ENCODE peak calls at places on chromosomes 11 and 22, in five cellular contexts. One of them, this sample, is unnamed.

GRCh38 chr22:28034760-28035401 is 115.8 kb upstream of the PITPNB start:
- DNase-seq in right cardiac atrium: peak; percentile 88
- DNase-seq in tibial artery: peak; percentile 85
- DNase-seq in aorta: peak; percentile 78
- DNase-seq in lung: peak; percentile 65
- DNase-seq in this sample: peak; percentile 84

GRCh38 chr11:100677796-100678195 is 9.3 kb upstream of the ARHGAP42 start:
- DNase-seq in right cardiac atrium: no peak
- DNase-seq in tibial artery: no peak
- DNase-seq in aorta: no peak
- DNase-seq in lung: no peak
- DNase-seq in this sample: no peak

GRCh38 chr11:33988586-33989370 is 62.8 kb upstream of the CAPRIN1 start:
- DNase-seq in right cardiac atrium: no peak
- DNase-seq in tibial artery: no peak
- DNase-seq in aorta: no peak
- DNase-seq in lung: no peak
- DNase-seq in this sample: no peak

GRCh38 chr11:121443688-121444275 is 8.3 kb upstream of the SORL1 start:
- DNase-seq in right cardiac atrium: no peak
- DNase-seq in tibial artery: no peak
- DNase-seq in aorta: no peak
- DNase-seq in lung: no peak
- DNase-seq in this sample: no peak

GRCh38 chr11:2698386-2699184 is 1.2 kb downstream of the KCNQ1OT1 start:
- DNase-seq in right cardiac atrium: no peak
- DNase-seq in tibial artery: peak; percentile 14
- DNase-seq in aorta: no peak
- DNase-seq in lung: no peak
- DNase-seq in this sample: peak; percentile 5

GRCh38 chr11:41309716-41310115 is 149.7 kb downstream of the LRRC4C start:
- DNase-seq in right cardiac atrium: no peak
- DNase-seq in tibial artery: no peak
- DNase-seq in aorta: no peak
- DNase-seq in lung: no peak
- DNase-seq in this sample: no peak

GRCh38 chr11:11467278-11467677 is 114.2 kb upstream of the CSNK2A3 start:
- DNase-seq in right cardiac atrium: no peak
- DNase-seq in tibial artery: no peak
- DNase-seq in aorta: no peak
- DNase-seq in lung: no peak
- DNase-seq in this sample: no peak

GRCh38 chr11:64918056-64918455 is 1.0 kb upstream of the ATG2A start:
- DNase-seq in right cardiac atrium: no peak
- DNase-seq in tibial artery: no peak
- DNase-seq in aorta: no peak
- DNase-seq in lung: no peak
- DNase-seq in this sample: no peak

GRCh38 chr11:14974021-14974698 is 2.0 kb upstream of the CALCA start:
- DNase-seq in right cardiac atrium: no peak
- DNase-seq in tibial artery: no peak
- DNase-seq in aorta: peak; percentile 70
- DNase-seq in lung: no peak
- DNase-seq in this sample: no peak

GRCh38 chr11:66333896-66334604 is 2.2 kb downstream of the RIN1 start:
- DNase-seq in right cardiac atrium: peak; percentile 9
- DNase-seq in tibial artery: peak; percentile 13
- DNase-seq in aorta: peak; percentile 44
- DNase-seq in lung: no peak
- DNase-seq in this sample: no peak

GRCh38 chr11:1336836-1337646 is 27.6 kb upstream of the TOLLIP start:
- DNase-seq in right cardiac atrium: peak; percentile 64
- DNase-seq in tibial artery: no peak
- DNase-seq in aorta: peak; percentile 87
- DNase-seq in lung: peak; percentile 42
- DNase-seq in this sample: peak; percentile 43

GRCh38 chr11:73281796-73282660 is 9.9 kb downstream of the P2RY6 start:
- DNase-seq in right cardiac atrium: no peak
- DNase-seq in tibial artery: no peak
- DNase-seq in aorta: peak; percentile 43
- DNase-seq in lung: no peak
- DNase-seq in this sample: no peak

GRCh38 chr11:36672815-36673450 is 74.9 kb upstream of the RAG2 start:
- DNase-seq in right cardiac atrium: no peak
- DNase-seq in tibial artery: no peak
- DNase-seq in aorta: no peak
- DNase-seq in lung: no peak
- DNase-seq in this sample: no peak

GRCh38 chr22:29072193-29072978 is 449 bp upstream of the KREMEN1 start:
- DNase-seq in right cardiac atrium: peak; percentile 84
- DNase-seq in tibial artery: peak; percentile 79
- DNase-seq in aorta: peak; percentile 93
- DNase-seq in lung: peak; percentile 93
- DNase-seq in this sample: peak; percentile 90

GRCh38 chr11:104370478-104370877 is 206.5 kb upstream of the PDGFD start:
- DNase-seq in right cardiac atrium: no peak
- DNase-seq in tibial artery: no peak
- DNase-seq in aorta: no peak
- DNase-seq in lung: no peak
- DNase-seq in this sample: no peak

GRCh38 chr11:67302571-67303131 is 679 bp upstream of the SSH3 start:
- DNase-seq in right cardiac atrium: peak; percentile 54
- DNase-seq in tibial artery: peak; percentile 36
- DNase-seq in aorta: peak; percentile 81
- DNase-seq in lung: peak; percentile 67
- DNase-seq in this sample: no peak

GRCh38 chr11:63535734-63536133 is 874 bp upstream of the PLAAT4 start:
- DNase-seq in right cardiac atrium: no peak
- DNase-seq in tibial artery: no peak
- DNase-seq in aorta: no peak
- DNase-seq in lung: no peak
- DNase-seq in this sample: no peak

GRCh38 chr22:23478175-23478574 is 101.9 kb downstream of the IGLL1 start:
- DNase-seq in right cardiac atrium: no peak
- DNase-seq in tibial artery: no peak
- DNase-seq in aorta: no peak
- DNase-seq in lung: no peak
- DNase-seq in this sample: no peak

GRCh38 chr11:39374963-39375698 is 2084.3 kb downstream of the LRRC4C start:
- DNase-seq in right cardiac atrium: no peak
- DNase-seq in tibial artery: no peak
- DNase-seq in aorta: no peak
- DNase-seq in lung: no peak
- DNase-seq in this sample: no peak

GRCh38 chr22:28855355-28856094 is 27.8 kb upstream of the ZNRF3 start:
- DNase-seq in right cardiac atrium: no peak
- DNase-seq in tibial artery: peak; percentile 30
- DNase-seq in aorta: no peak
- DNase-seq in lung: peak; percentile 39
- DNase-seq in this sample: no peak

GRCh38 chr22:32814289-32814865 is 12.9 kb downstream of the TIMP3 start:
- DNase-seq in right cardiac atrium: no peak
- DNase-seq in tibial artery: no peak
- DNase-seq in aorta: no peak
- DNase-seq in lung: no peak
- DNase-seq in this sample: no peak

GRCh38 chr11:57903441-57904123 is 120.1 kb upstream of the OR9Q1 start:
- DNase-seq in right cardiac atrium: no peak
- DNase-seq in tibial artery: no peak
- DNase-seq in aorta: no peak
- DNase-seq in lung: no peak
- DNase-seq in this sample: no peak

GRCh38 chr11:43951231-43951630 is 8.8 kb downstream of the C11orf96 start:
- DNase-seq in right cardiac atrium: no peak
- DNase-seq in tibial artery: no peak
- DNase-seq in aorta: peak; percentile 15
- DNase-seq in lung: no peak
- DNase-seq in this sample: no peak

GRCh38 chr22:29830585-29830984 is 7.5 kb downstream of the ASCC2 start:
- DNase-seq in right cardiac atrium: peak; percentile 46
- DNase-seq in tibial artery: no peak
- DNase-seq in aorta: no peak
- DNase-seq in lung: no peak
- DNase-seq in this sample: peak; percentile 68

GRCh38 chr11:108559340-108559739 is 34.2 kb downstream of the EXPH5 start:
- DNase-seq in right cardiac atrium: no peak
- DNase-seq in tibial artery: no peak
- DNase-seq in aorta: no peak
- DNase-seq in lung: no peak
- DNase-seq in this sample: no peak

GRCh38 chr11:124793466-124794278 is 6.5 kb downstream of the MSANTD2 start:
- DNase-seq in right cardiac atrium: no peak
- DNase-seq in tibial artery: no peak
- DNase-seq in aorta: no peak
- DNase-seq in lung: no peak
- DNase-seq in this sample: no peak

GRCh38 chr11:45961841-45962240 is 39.4 kb downstream of the LARGE2 start:
- DNase-seq in right cardiac atrium: no peak
- DNase-seq in tibial artery: no peak
- DNase-seq in aorta: no peak
- DNase-seq in lung: no peak
- DNase-seq in this sample: no peak

GRCh38 chr11:10858505-10859360 is 880 bp upstream of the ZBED5 start:
- DNase-seq in right cardiac atrium: peak; percentile 73
- DNase-seq in tibial artery: peak; percentile 64
- DNase-seq in aorta: peak; percentile 91
- DNase-seq in lung: peak; percentile 64
- DNase-seq in this sample: peak; percentile 75

GRCh38 chr11:33736148-33736809 is at the start of gene CD59:
- DNase-seq in right cardiac atrium: peak; percentile 98
- DNase-seq in tibial artery: peak; percentile 96
- DNase-seq in aorta: peak; percentile 99
- DNase-seq in lung: peak; percentile 97
- DNase-seq in this sample: peak; percentile 98

GRCh38 chr11:119722281-119722794 is 6.7 kb downstream of the NECTIN1 start:
- DNase-seq in right cardiac atrium: no peak
- DNase-seq in tibial artery: no peak
- DNase-seq in aorta: no peak
- DNase-seq in lung: no peak
- DNase-seq in this sample: no peak

GRCh38 chr11:4455439-4455838 is 6.3 kb downstream of the OR52K2 start:
- DNase-seq in right cardiac atrium: no peak
- DNase-seq in tibial artery: peak; percentile 25
- DNase-seq in aorta: no peak
- DNase-seq in lung: no peak
- DNase-seq in this sample: no peak

DNA sequence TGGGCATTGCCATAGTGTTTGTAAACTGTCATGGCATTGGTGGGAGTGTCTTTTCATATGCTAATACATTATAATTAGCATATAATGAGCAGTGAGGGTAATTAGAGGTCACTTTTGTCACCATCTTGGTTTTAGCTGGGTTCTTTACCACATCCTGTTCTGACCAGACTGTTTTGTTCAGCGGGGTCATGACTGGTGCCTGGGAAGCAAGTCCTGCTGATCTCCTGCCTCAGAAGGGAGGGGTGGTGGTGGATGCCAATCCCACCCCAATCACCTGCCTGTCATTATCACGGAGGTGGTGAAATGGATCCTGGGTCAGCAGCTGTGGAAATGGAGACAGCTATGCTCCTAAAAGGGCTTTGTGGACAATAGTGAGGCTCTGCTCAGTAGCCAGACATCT is 31.2 kb downstream of the IL18 start:
- DNase-seq in right cardiac atrium: no peak
- DNase-seq in tibial artery: no peak
- DNase-seq in aorta: no peak
- DNase-seq in lung: no peak
- DNase-seq in this sample: no peak
- H3K27ac ChIP-seq in right cardiac atrium: no peak overlapping the region
- H3K27ac ChIP-seq in tibial artery: no peak overlapping the region
- H3K27ac ChIP-seq in aorta: no peak overlapping the region
- H3K27ac ChIP-seq in lung: no peak overlapping the region
- H3K27ac ChIP-seq in this sample: no peak overlapping the region

DNA sequence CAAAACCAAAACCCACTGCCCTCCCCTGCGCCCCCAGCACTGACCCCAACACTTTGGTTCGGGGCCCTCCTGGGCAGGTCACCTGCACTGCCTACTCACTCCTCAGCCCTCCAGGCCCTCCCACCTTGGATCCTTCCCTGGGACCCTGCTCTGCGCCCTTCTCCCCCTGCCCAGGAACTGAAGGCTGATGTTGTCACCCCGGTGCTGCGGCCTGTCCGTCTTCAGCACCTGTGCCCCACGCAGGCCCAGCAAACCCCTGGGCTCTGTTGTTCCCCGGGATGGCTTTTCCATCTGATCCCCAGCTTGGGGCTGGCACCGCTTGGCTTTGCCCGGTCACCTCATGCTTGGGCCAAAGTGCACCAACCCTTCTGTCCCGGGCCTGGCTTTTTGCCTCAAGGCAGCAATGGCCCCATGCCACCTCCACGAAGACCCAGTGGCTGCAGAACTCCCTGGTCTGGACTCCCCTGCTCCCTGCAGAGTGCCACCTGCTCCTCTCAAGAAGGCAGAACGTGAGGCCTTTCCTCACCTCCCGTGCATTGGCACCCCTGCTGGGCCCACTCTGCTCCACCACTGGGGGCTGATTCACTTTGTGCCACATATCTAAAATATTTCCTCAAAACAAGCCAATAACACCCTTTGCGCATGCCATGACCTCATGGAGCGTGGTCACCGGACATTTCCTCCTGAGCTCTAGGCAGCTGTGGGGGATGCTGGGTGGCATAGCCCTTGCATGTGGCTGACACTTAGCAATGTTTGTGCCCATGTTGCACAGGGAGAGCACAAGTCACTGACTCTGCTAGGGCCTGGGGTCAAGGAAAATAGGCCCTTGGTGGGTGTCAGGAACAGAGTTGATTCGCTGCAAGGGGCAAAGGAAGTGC is 8.8 kb downstream of the PPM1F start:
- DNase-seq in right cardiac atrium: no peak
- DNase-seq in tibial artery: no peak
- DNase-seq in aorta: no peak
- DNase-seq in lung: no peak
- DNase-seq in this sample: no peak
- H3K27ac ChIP-seq in right cardiac atrium: peak overlapping the region; percentile 54
- H3K27ac ChIP-seq in tibial artery: no peak overlapping the region
- H3K27ac ChIP-seq in aorta: no peak overlapping the region
- H3K27ac ChIP-seq in lung: peak overlapping the region; percentile 67
- H3K27ac ChIP-seq in this sample: peak overlapping the region; percentile 98

DNA sequence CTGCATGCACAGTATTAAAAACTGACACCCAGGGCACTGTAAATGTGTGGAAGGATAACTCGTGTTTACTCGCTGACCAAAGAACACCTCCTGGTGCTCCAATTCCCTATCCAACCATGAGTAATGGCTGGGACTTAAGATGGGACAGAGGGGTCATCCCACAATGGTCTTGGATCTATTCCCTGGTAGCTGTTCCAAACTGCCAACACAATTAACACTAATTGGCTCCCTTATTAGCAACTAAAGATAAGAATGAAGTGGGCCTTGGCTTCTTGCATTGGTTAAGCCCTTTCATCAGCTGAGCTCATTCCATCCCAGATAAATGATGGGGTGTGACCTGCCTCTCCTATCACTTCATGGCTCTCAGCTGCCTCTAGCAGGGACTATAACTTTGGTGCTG is 1.5 kb upstream of the SIK3 start:
- DNase-seq in right cardiac atrium: no peak
- DNase-seq in tibial artery: no peak
- DNase-seq in aorta: no peak
- DNase-seq in lung: no peak
- DNase-seq in this sample: no peak
- H3K27ac ChIP-seq in right cardiac atrium: peak overlapping the region; percentile 65
- H3K27ac ChIP-seq in tibial artery: peak overlapping the region; percentile 99
- H3K27ac ChIP-seq in aorta: peak overlapping the region; percentile 40
- H3K27ac ChIP-seq in lung: peak overlapping the region; percentile 95
- H3K27ac ChIP-seq in this sample: peak overlapping the region; percentile 99

GRCh38 chr22:19070397-19071169 is 51.6 kb downstream of the DGCR2 start:
- DNase-seq in right cardiac atrium: no peak
- DNase-seq in tibial artery: no peak
- DNase-seq in aorta: no peak
- DNase-seq in lung: no peak
- DNase-seq in this sample: no peak
- H3K27ac ChIP-seq in right cardiac atrium: no peak overlapping the region
- H3K27ac ChIP-seq in tibial artery: no peak overlapping the region
- H3K27ac ChIP-seq in aorta: no peak overlapping the region
- H3K27ac ChIP-seq in lung: no peak overlapping the region
- H3K27ac ChIP-seq in this sample: no peak overlapping the region

This sample was measured in left ventricle myocardium inferior.